ENCODE peak calls at places on chromosomes 5 and 9, in five cellular contexts. N is GM12865, S is neural progenitor cell, E is ascending aorta, H is HFFc6. G is an unnamed sample.
A peak's percentile ranks its signal among the peaks of the same experiment; 100 is the strongest.

GRCh38 chr5:1437452-1437851 is 7.8 kb downstream of the SLC6A3 start:
- DNase-seq in N (no peak), S (no peak), E (no peak), H (no peak), G (no peak)

GRCh38 chr5:100691545-100691944 is 156.4 kb downstream of the FAM174A start:
- DNase-seq in N (no peak), S (no peak), E (no peak), H (no peak), G (no peak)

GRCh38 chr9:32218100-32218767 is 166.2 kb upstream of the ACO1 start:
- DNase-seq in N (peak; percentile 70), S (no peak), E (no peak), H (no peak), G (peak; percentile 24)

GRCh38 chr5:151612689-151613427 is 21.7 kb upstream of the FAT2 start:
- DNase-seq in N (peak; percentile 75), S (no peak), E (no peak), H (no peak), G (peak; percentile 52)

GRCh38 chr5:36507332-36507952 is 99.0 kb upstream of the SLC1A3 start:
- DNase-seq in N (peak; percentile 76), S (peak; percentile 80), E (no peak), H (peak; percentile 57), G (peak; percentile 16)

GRCh38 chr5:102742215-102742614 is 12.9 kb upstream of the PAM start:
- DNase-seq in N (no peak), S (peak; percentile 46), E (no peak), H (no peak), G (no peak)

GRCh38 chr9:137184881-137185660 is 3.3 kb downstream of the ANAPC2 start:
- DNase-seq in N (no peak), S (no peak), E (no peak), H (no peak), G (no peak)

GRCh38 chr5:16809816-16810502 is 126.1 kb downstream of the MYO10 start:
- DNase-seq in N (no peak), S (peak; percentile 43), E (no peak), H (peak; percentile 68), G (no peak)

GRCh38 chr5:143041972-143042770 is 272.0 kb downstream of the ARHGAP26 start:
- DNase-seq in N (no peak), S (no peak), E (no peak), H (no peak), G (no peak)

GRCh38 chr5:172411423-172412111 is 42.8 kb downstream of the SH3PXD2B start:
- DNase-seq in N (no peak), S (no peak), E (no peak), H (no peak), G (no peak)

GRCh38 chr9:84815554-84815953 is 146.0 kb downstream of the NTRK2 start:
- DNase-seq in N (no peak), S (no peak), E (no peak), H (no peak), G (no peak)

GRCh38 chr5:33736510-33736909 is 155.3 kb downstream of the ADAMTS12 start:
- DNase-seq in N (no peak), S (no peak), E (no peak), H (peak; percentile 90), G (no peak)

GRCh38 chr9:98846081-98846480 is 38.6 kb downstream of the GALNT12 start:
- DNase-seq in N (no peak), S (no peak), E (no peak), H (no peak), G (no peak)

GRCh38 chr5:142215915-142216681 is 107.5 kb downstream of the NDFIP1 start:
- DNase-seq in N (no peak), S (no peak), E (peak; percentile 23), H (peak; percentile 97), G (no peak)

GRCh38 chr5:68331202-68332108 is 115.9 kb downstream of the PIK3R1 start:
- DNase-seq in N (peak; percentile 14), S (no peak), E (no peak), H (peak; percentile 41), G (no peak)

GRCh38 chr5:30581198-30581925 is 612.1 kb upstream of the CDH6 start:
- DNase-seq in N (no peak), S (peak; percentile 7), E (no peak), H (no peak), G (no peak)

GRCh38 chr5:149455889-149456409 is 76.9 kb upstream of the IL17B start:
- DNase-seq in N (no peak), S (no peak), E (no peak), H (peak; percentile 60), G (no peak)

GRCh38 chr5:172395483-172395882 is 58.8 kb downstream of the SH3PXD2B start:
- DNase-seq in N (no peak), S (no peak), E (no peak), H (no peak), G (no peak)

GRCh38 chr9:105341784-105342183 is 97.3 kb downstream of the SLC44A1 start:
- DNase-seq in N (peak; percentile 42), S (no peak), E (no peak), H (no peak), G (no peak)

GRCh38 chr5:132458226-132458560 is 32.4 kb downstream of the IRF1 start:
- DNase-seq in N (no peak), S (no peak), E (no peak), H (peak; percentile 64), G (no peak)

GRCh38 chr9:1522219-1522767 is 472.1 kb downstream of the DMRT2 start:
- DNase-seq in N (peak; percentile 45), S (no peak), E (no peak), H (no peak), G (no peak)

GRCh38 chr5:116360008-116360853 is 214.4 kb downstream of the SEMA6A start:
- DNase-seq in N (no peak), S (no peak), E (no peak), H (no peak), G (no peak)

GRCh38 chr9:132030626-132031325 is 48.9 kb downstream of the MED27 start:
- DNase-seq in N (no peak), S (no peak), E (no peak), H (no peak), G (no peak)

GRCh38 chr5:136679233-136679632 is 313.9 kb upstream of the TRPC7 start:
- DNase-seq in N (no peak), S (no peak), E (no peak), H (no peak), G (no peak)

GRCh38 chr9:113526231-113526746 is 62.8 kb downstream of the RGS3 start:
- DNase-seq in N (no peak), S (no peak), E (no peak), H (no peak), G (no peak)

GRCh38 chr5:386432-387341 is 56.3 kb upstream of the EXOC3 start:
- DNase-seq in N (no peak), S (no peak), E (no peak), H (no peak), G (no peak)

GRCh38 chr5:61866930-61867329 is 439.1 kb upstream of the KIF2A start:
- DNase-seq in N (peak; percentile 21), S (no peak), E (no peak), H (peak; percentile 3), G (peak; percentile 13)

DNA sequence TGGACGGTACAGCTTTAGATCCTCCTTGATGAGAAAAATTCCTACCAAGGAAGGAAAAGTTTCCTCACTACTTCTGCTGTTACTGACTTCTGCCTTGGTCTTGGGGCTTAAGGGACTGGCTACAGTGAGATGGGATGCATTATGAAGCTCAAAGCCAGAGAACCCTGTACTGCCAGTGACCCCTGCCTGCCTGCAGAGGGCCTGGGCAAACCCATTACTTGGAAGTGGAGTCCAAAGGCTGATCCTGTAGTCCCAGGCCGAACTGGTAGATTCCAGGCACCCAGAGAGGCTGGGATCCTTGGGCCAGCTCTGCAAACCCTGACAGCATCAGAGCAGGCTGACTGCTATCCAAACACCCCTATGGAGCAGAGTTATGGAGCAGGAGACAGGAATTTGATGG is 25.7 kb upstream of the NR5A1 start:
- DNase-seq in N (no peak), S (no peak), E (no peak), H (no peak), G (no peak)
- TF ChIP-seq CTCF in N (no peak), S (no peak), E (no peak), H (no peak), G (no peak)

GRCh38 chr5:88683506-88684135 is 199.4 kb downstream of the MEF2C start:
- DNase-seq in N (peak; percentile 70), S (peak; percentile 77), E (no peak), H (no peak), G (no peak)
- TF ChIP-seq CTCF in N (peak; percentile 13), S (peak; percentile 37), E (no peak), H (peak; percentile 30), G (peak; percentile 34)

DNA sequence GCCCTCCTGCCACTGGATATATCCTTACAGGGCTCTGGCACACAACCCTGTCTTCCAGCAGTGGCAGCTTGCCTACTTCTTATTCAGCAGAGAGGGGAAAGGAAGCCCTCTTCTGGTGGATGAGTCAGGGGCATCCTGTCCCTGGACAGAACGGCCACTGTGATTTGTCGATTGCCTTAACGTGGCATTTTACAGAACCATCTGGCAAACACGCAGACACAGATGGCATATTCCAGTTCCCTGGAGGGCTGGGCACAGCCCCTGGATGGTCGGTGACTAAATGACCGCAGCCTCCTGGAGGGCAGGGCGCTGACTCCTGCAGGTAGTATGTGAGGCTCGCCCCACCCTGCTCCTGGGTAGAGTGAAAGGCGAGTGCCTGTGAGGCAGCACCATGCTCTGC is 62.1 kb downstream of the DCP2 start:
- DNase-seq in N (no peak), S (no peak), E (no peak), H (no peak), G (no peak)
- TF ChIP-seq CTCF in N (no peak), S (no peak), E (no peak), H (peak; percentile 18), G (no peak)

GRCh38 chr9:38418366-38418765 is 5.9 kb downstream of the IGFBPL1 start:
- DNase-seq in N (no peak), S (no peak), E (no peak), H (no peak), G (no peak)

GRCh38 chr9:38419216-38419615 is 5.0 kb downstream of the IGFBPL1 start:
- DNase-seq in N (no peak), S (peak; percentile 55), E (no peak), H (no peak), G (no peak)

GRCh38 chr9:38416461-38416860 is 7.8 kb downstream of the IGFBPL1 start:
- DNase-seq in N (no peak), S (no peak), E (no peak), H (peak; percentile 15), G (no peak)

GRCh38 chr9:38415846-38416245 is 8.4 kb downstream of the IGFBPL1 start:
- DNase-seq in N (no peak), S (peak; percentile 58), E (no peak), H (no peak), G (no peak)

DNA sequence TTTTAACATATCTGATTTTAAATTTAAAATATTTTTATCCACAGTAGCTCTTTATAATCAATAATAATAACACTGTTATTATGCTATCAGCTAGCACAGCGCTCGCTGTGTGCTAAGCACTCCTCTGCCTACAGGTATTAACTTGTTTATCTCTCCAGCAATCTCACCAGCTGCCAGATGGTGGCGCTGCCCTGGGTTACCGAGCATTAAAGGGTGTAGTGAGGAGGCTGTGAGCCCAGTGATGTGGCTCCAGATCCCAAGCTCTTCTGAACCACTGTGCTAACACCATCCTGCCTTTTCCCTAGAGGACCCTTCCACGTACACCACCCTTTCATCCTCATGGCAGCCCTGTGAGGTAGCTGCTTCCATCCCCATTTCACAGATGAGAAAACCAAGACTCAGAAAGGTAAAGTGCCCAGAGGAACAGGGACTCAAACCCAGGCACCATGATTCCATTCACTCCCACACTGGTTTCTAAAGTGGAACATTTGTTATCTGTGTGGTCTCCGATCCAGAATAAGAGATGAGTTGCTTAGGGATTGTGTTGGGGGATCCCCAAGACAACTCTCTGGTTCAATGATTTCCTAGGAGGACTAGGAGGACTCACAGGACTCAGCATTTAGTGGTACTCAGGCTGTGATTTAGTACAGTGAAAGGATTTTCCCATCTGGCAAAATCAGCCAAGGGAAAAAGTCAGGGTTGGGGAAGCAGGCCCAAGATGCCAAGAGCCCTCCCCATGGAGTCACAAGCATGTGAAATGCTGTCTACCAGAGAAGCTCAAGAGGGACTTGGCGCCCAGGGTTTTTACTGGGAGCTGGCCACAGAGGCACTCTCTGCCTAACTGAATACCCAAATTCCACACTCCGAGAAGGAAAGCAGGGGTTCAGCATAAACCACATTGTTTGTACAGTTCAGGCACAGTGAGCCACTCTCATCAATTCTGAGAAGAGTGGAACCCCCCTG is 7.0 kb downstream of the IGFBPL1 start:
- DNase-seq in N (peak; percentile 40), S (peak; percentile 70), E (no peak), H (no peak), G (no peak)
- TF ChIP-seq CTCF in N (peak; percentile 65), S (peak; percentile 90), E (peak; percentile 49), H (peak; percentile 81), G (peak; percentile 75)